ENCODE peak calls at places on chromosome 7, in ten cellular contexts. X, W, S, R, T, M, G, J, V and F are unnamed samples.
A peak's percentile ranks its signal among the peaks of the same experiment; 100 is the strongest.

GRCh38 chr7:40918701-40919271 is 784.0 kb downstream of the SUGCT start:
- DNase-seq in X (no peak), W (no peak), S (no peak), R (peak; percentile 4), T (no peak), M (no peak), G (no peak), J (no peak), V (no peak), F (no peak)

GRCh38 chr7:116963234-116963633 is 9.9 kb downstream of the ST7 start:
- DNase-seq in X (no peak), W (no peak), S (no peak), R (no peak), T (no peak), M (no peak), G (no peak), J (no peak), V (no peak), F (no peak)

GRCh38 chr7:727806-728460 is 852 bp upstream of the PRKAR1B start:
- DNase-seq in X (no peak), W (no peak), S (no peak), R (no peak), T (no peak), M (no peak), G (peak; percentile 43), J (peak; percentile 58), V (no peak), F (no peak)

GRCh38 chr7:15972767-15973362 is 286.4 kb upstream of the MEOX2 start:
- DNase-seq in X (no peak), W (no peak), S (no peak), R (no peak), T (no peak), M (no peak), G (no peak), J (no peak), V (no peak), F (no peak)

GRCh38 chr7:24457215-24457549 is 116.1 kb upstream of the PALS2 start:
- DNase-seq in X (no peak), W (no peak), S (no peak), R (no peak), T (no peak), M (no peak), G (no peak), J (no peak), V (no peak), F (no peak)

GRCh38 chr7:40220421-40220911 is 85.7 kb downstream of the SUGCT start:
- DNase-seq in X (no peak), W (no peak), S (no peak), R (no peak), T (no peak), M (no peak), G (no peak), J (no peak), V (no peak), F (no peak)

GRCh38 chr7:50641442-50642405 is 76.5 kb upstream of the DDC start:
- DNase-seq in X (no peak), W (no peak), S (no peak), R (no peak), T (no peak), M (no peak), G (no peak), J (no peak), V (no peak), F (no peak)

GRCh38 chr7:120794100-120794729 is 63.7 kb downstream of the TSPAN12 start:
- DNase-seq in X (no peak), W (no peak), S (no peak), R (no peak), T (no peak), M (no peak), G (no peak), J (no peak), V (no peak), F (no peak)

GRCh38 chr7:100675581-100676350 is 2.2 kb downstream of the GNB2 start:
- DNase-seq in X (peak; percentile 34), W (no peak), S (peak; percentile 80), R (no peak), T (no peak), M (no peak), G (peak; percentile 80), J (peak; percentile 93), V (peak; percentile 92), F (peak; percentile 96)

GRCh38 chr7:131620673-131621609 is 64.5 kb upstream of the PODXL start:
- DNase-seq in X (no peak), W (no peak), S (no peak), R (no peak), T (no peak), M (no peak), G (peak; percentile 48), J (no peak), V (no peak), F (no peak)

GRCh38 chr7:77351539-77352004 is 64.6 kb downstream of the GSAP start:
- DNase-seq in X (peak; percentile 98), W (no peak), S (no peak), R (no peak), T (no peak), M (no peak), G (peak; percentile 32), J (no peak), V (peak; percentile 64), F (peak; percentile 89)

GRCh38 chr7:102258749-102259107 is 27.9 kb upstream of the SH2B2 start:
- DNase-seq in X (no peak), W (no peak), S (no peak), R (no peak), T (no peak), M (no peak), G (no peak), J (no peak), V (no peak), F (no peak)

GRCh38 chr7:70972693-70973092 is 159.3 kb upstream of the GALNT17 start:
- DNase-seq in X (no peak), W (no peak), S (no peak), R (no peak), T (no peak), M (no peak), G (no peak), J (no peak), V (no peak), F (no peak)

GRCh38 chr7:149873968-149874643 is at the start of gene ATP6V0E2:
- DNase-seq in X (no peak), W (no peak), S (no peak), R (no peak), T (no peak), M (no peak), G (peak; percentile 48), J (peak; percentile 67), V (no peak), F (peak; percentile 47)
- TF ChIP-seq POLR2AphosphoS5 in X (no peak), W (peak; percentile 69), S (no peak), R (no peak), T (peak; percentile 46), M (no peak), G (peak; percentile 68), J (no peak), V (no peak), F (no peak)

GRCh38 chr7:55513849-55514248 is 58.5 kb downstream of the VOPP1 start:
- DNase-seq in X (no peak), W (no peak), S (no peak), R (no peak), T (no peak), M (no peak), G (no peak), J (no peak), V (no peak), F (no peak)

GRCh38 chr7:55516399-55516798 is 55.9 kb downstream of the VOPP1 start:
- DNase-seq in X (no peak), W (no peak), S (no peak), R (no peak), T (no peak), M (no peak), G (no peak), J (no peak), V (no peak), F (no peak)

GRCh38 chr7:55517191-55517633 is 55.1 kb downstream of the VOPP1 start:
- DNase-seq in X (peak; percentile 79), W (no peak), S (no peak), R (no peak), T (no peak), M (no peak), G (no peak), J (no peak), V (no peak), F (no peak)

GRCh38 chr7:55514546-55515265 is 57.6 kb downstream of the VOPP1 start:
- DNase-seq in X (no peak), W (no peak), S (no peak), R (no peak), T (no peak), M (no peak), G (no peak), J (no peak), V (no peak), F (no peak)

GRCh38 chr7:55515569-55516279 is 56.6 kb downstream of the VOPP1 start:
- DNase-seq in X (no peak), W (no peak), S (no peak), R (no peak), T (no peak), M (no peak), G (no peak), J (no peak), V (no peak), F (no peak)
- TF ChIP-seq POLR2AphosphoS5 in X (peak; percentile 61), W (no peak), S (peak; percentile 48), R (no peak), T (no peak), M (no peak), G (no peak), J (no peak), V (no peak), F (peak; percentile 45)

GRCh38 chr7:20797174-20798080 is 10.7 kb upstream of the SP8 start:
- DNase-seq in X (no peak), W (no peak), S (peak; percentile 59), R (no peak), T (no peak), M (no peak), G (peak; percentile 77), J (no peak), V (no peak), F (no peak)
- TF ChIP-seq POLR2AphosphoS5 in X (no peak), W (no peak), S (peak; percentile 35), R (no peak), T (peak; percentile 36), M (peak; percentile 53), G (no peak), J (no peak), V (no peak), F (no peak)

DNA sequence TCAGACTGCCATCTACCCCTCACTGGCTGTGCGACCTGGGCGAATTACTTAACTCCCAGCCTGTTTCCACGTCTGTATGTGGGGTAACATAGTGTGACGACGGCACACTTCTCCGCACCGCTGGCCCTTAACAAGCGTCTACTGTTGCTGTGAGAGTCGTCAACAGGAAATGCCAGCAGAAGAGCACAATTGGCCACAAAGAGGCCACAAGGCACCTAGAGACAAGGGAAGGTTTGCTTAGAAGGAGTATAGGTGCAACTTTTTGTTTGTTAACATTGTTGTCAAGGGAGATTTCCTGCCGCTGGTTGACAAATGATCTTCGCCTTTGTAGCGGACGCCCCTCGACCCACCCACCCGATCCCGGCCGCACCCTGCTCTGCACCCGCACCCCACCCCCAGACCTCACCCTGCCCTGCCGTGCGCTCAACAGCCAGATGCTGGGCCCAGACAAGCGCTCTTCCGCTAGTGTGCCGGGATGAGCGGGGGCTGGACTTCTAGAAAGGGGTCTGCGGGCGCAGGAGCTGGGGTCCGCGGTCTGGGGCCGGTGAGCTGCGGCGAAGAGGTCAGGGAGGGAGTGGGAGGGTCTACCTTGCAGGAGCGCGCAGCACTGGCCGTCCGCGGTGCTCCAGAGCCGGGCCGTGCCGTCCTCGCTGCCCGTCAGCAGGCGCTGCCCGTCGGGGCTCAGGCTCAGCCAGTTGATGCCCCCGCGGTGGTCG is 841 bp downstream of the WDR86 start:
- DNase-seq in X (peak; percentile 23), W (no peak), S (no peak), R (no peak), T (no peak), M (no peak), G (peak; percentile 79), J (no peak), V (no peak), F (no peak)
- TF ChIP-seq POLR2AphosphoS5 in X (no peak), W (no peak), S (no peak), R (no peak), T (no peak), M (no peak), G (no peak), J (no peak), V (peak; percentile 26), F (peak; percentile 58)